ENCODE peak calls at places on chromosomes 13 and 19, in eight cellular contexts. One of them, this sample, is unnamed.

GRCh38 chr13:90717451-90717936 is 630.0 kb upstream of the MIR17HG start:
- DNase-seq in Calu3: no peak
- DNase-seq in ascending aorta: no peak
- DNase-seq in T47D: no peak
- DNase-seq in Right ventricle myocardium superior: no peak
- DNase-seq in tibial nerve: no peak
- DNase-seq in T-helper 9 cell: no peak
- DNase-seq in COR-L47: no peak
- DNase-seq in this sample: no peak

GRCh38 chr13:82993417-82993816 is 888.9 kb downstream of the SLITRK1 start:
- DNase-seq in COR-L47: no peak
- DNase-seq in Calu3: no peak
- DNase-seq in T47D: no peak
- DNase-seq in tibial nerve: no peak
- DNase-seq in T-helper 9 cell: no peak
- DNase-seq in ascending aorta: no peak
- DNase-seq in Right ventricle myocardium superior: no peak
- DNase-seq in this sample: no peak

GRCh38 chr13:32432856-32433255 is 4.9 kb upstream of the N4BP2L1 start:
- DNase-seq in Calu3: no peak
- DNase-seq in T47D: no peak
- DNase-seq in tibial nerve: no peak
- DNase-seq in COR-L47: no peak
- DNase-seq in ascending aorta: no peak
- DNase-seq in Right ventricle myocardium superior: no peak
- DNase-seq in T-helper 9 cell: no peak
- DNase-seq in this sample: no peak

GRCh38 chr19:47003611-47003935 is 16.1 kb upstream of the NPAS1 start:
- DNase-seq in T-helper 9 cell: no peak
- DNase-seq in Right ventricle myocardium superior: no peak
- DNase-seq in T47D: no peak
- DNase-seq in tibial nerve: no peak
- DNase-seq in Calu3: no peak
- DNase-seq in ascending aorta: no peak
- DNase-seq in COR-L47: no peak
- DNase-seq in this sample: no peak

GRCh38 chr19:48711106-48711662 is 8.3 kb downstream of the MAMSTR start:
- DNase-seq in COR-L47: no peak
- DNase-seq in T47D: no peak
- DNase-seq in T-helper 9 cell: no peak
- DNase-seq in ascending aorta: no peak
- DNase-seq in Calu3: no peak
- DNase-seq in Right ventricle myocardium superior: no peak
- DNase-seq in tibial nerve: no peak
- DNase-seq in this sample: no peak

GRCh38 chr19:22976248-22976647 is 26.7 kb downstream of the ZNF728 start:
- DNase-seq in T47D: no peak
- DNase-seq in Calu3: no peak
- DNase-seq in T-helper 9 cell: no peak
- DNase-seq in COR-L47: no peak
- DNase-seq in ascending aorta: no peak
- DNase-seq in Right ventricle myocardium superior: no peak
- DNase-seq in tibial nerve: no peak
- DNase-seq in this sample: no peak

GRCh38 chr13:40874138-40874776 is 84.8 kb downstream of the SLC25A15 start:
- DNase-seq in Calu3: no peak
- DNase-seq in COR-L47: no peak
- DNase-seq in T-helper 9 cell: no peak
- DNase-seq in Right ventricle myocardium superior: no peak
- DNase-seq in tibial nerve: no peak
- DNase-seq in ascending aorta: no peak
- DNase-seq in T47D: no peak
- DNase-seq in this sample: no peak

GRCh38 chr19:18282021-18282787 is 782 bp upstream of the JUND start:
- DNase-seq in COR-L47: peak
- DNase-seq in Calu3: peak
- DNase-seq in T47D: no peak
- DNase-seq in tibial nerve: no peak
- DNase-seq in ascending aorta: no peak
- DNase-seq in T-helper 9 cell: no peak
- DNase-seq in Right ventricle myocardium superior: peak
- DNase-seq in this sample: no peak

GRCh38 chr19:32464279-32464678 is 58.7 kb downstream of the DPY19L3 start:
- DNase-seq in tibial nerve: no peak
- DNase-seq in ascending aorta: no peak
- DNase-seq in T47D: no peak
- DNase-seq in Calu3: no peak
- DNase-seq in Right ventricle myocardium superior: no peak
- DNase-seq in T-helper 9 cell: no peak
- DNase-seq in COR-L47: peak
- DNase-seq in this sample: no peak

GRCh38 chr13:49220856-49221614 is 897 bp downstream of the MLNR start:
- DNase-seq in Calu3: no peak
- DNase-seq in Right ventricle myocardium superior: no peak
- DNase-seq in ascending aorta: no peak
- DNase-seq in COR-L47: no peak
- DNase-seq in tibial nerve: no peak
- DNase-seq in T-helper 9 cell: no peak
- DNase-seq in T47D: no peak
- DNase-seq in this sample: no peak

GRCh38 chr19:28426902-28427232 is 786.1 kb downstream of the UQCRFS1 start:
- DNase-seq in ascending aorta: no peak
- DNase-seq in COR-L47: no peak
- DNase-seq in Right ventricle myocardium superior: no peak
- DNase-seq in T-helper 9 cell: no peak
- DNase-seq in Calu3: no peak
- DNase-seq in tibial nerve: no peak
- DNase-seq in T47D: no peak
- DNase-seq in this sample: no peak

GRCh38 chr13:48772908-48773307 is 119.2 kb downstream of the CYSLTR2 start:
- DNase-seq in Calu3: no peak
- DNase-seq in tibial nerve: no peak
- DNase-seq in COR-L47: no peak
- DNase-seq in T-helper 9 cell: no peak
- DNase-seq in ascending aorta: no peak
- DNase-seq in T47D: no peak
- DNase-seq in Right ventricle myocardium superior: no peak
- DNase-seq in this sample: no peak

GRCh38 chr19:51607077-51607476 is 23.1 kb downstream of the SIGLEC5 start:
- DNase-seq in ascending aorta: no peak
- DNase-seq in Calu3: no peak
- DNase-seq in T47D: no peak
- DNase-seq in tibial nerve: no peak
- DNase-seq in T-helper 9 cell: no peak
- DNase-seq in Right ventricle myocardium superior: no peak
- DNase-seq in COR-L47: no peak
- DNase-seq in this sample: no peak

GRCh38 chr19:40702337-40703012 is 12.0 kb upstream of the NUMBL start:
- DNase-seq in T-helper 9 cell: no peak
- DNase-seq in tibial nerve: no peak
- DNase-seq in COR-L47: no peak
- DNase-seq in ascending aorta: no peak
- DNase-seq in T47D: no peak
- DNase-seq in Right ventricle myocardium superior: peak
- DNase-seq in Calu3: no peak
- DNase-seq in this sample: no peak

GRCh38 chr13:99174533-99175100 is 26.0 kb upstream of the UBAC2 start:
- DNase-seq in T-helper 9 cell: no peak
- DNase-seq in ascending aorta: no peak
- DNase-seq in Right ventricle myocardium superior: no peak
- DNase-seq in tibial nerve: no peak
- DNase-seq in T47D: no peak
- DNase-seq in COR-L47: no peak
- DNase-seq in Calu3: no peak
- DNase-seq in this sample: no peak

GRCh38 chr13:94384217-94384905 is 95.1 kb downstream of the DCT start:
- DNase-seq in Calu3: no peak
- DNase-seq in T47D: no peak
- DNase-seq in ascending aorta: no peak
- DNase-seq in T-helper 9 cell: no peak
- DNase-seq in tibial nerve: no peak
- DNase-seq in COR-L47: no peak
- DNase-seq in Right ventricle myocardium superior: no peak
- DNase-seq in this sample: no peak

GRCh38 chr13:73722120-73722519 is 412.1 kb downstream of the KLF12 start:
- DNase-seq in Calu3: no peak
- DNase-seq in COR-L47: peak
- DNase-seq in T47D: no peak
- DNase-seq in ascending aorta: no peak
- DNase-seq in Right ventricle myocardium superior: no peak
- DNase-seq in T-helper 9 cell: no peak
- DNase-seq in tibial nerve: no peak
- DNase-seq in this sample: no peak

GRCh38 chr13:32894589-32895001 is 121.6 kb upstream of the KL start:
- DNase-seq in COR-L47: no peak
- DNase-seq in Right ventricle myocardium superior: no peak
- DNase-seq in T-helper 9 cell: no peak
- DNase-seq in T47D: no peak
- DNase-seq in ascending aorta: no peak
- DNase-seq in tibial nerve: no peak
- DNase-seq in Calu3: no peak
- DNase-seq in this sample: no peak

GRCh38 chr19:41682437-41682836 is 5.6 kb downstream of the CEACAM7 start:
- DNase-seq in COR-L47: no peak
- DNase-seq in Right ventricle myocardium superior: no peak
- DNase-seq in Calu3: peak
- DNase-seq in T47D: no peak
- DNase-seq in tibial nerve: no peak
- DNase-seq in ascending aorta: no peak
- DNase-seq in T-helper 9 cell: no peak
- DNase-seq in this sample: no peak

GRCh38 chr13:94382960-94383359 is 96.5 kb downstream of the DCT start:
- DNase-seq in Right ventricle myocardium superior: peak
- DNase-seq in T47D: no peak
- DNase-seq in Calu3: no peak
- DNase-seq in ascending aorta: no peak
- DNase-seq in tibial nerve: no peak
- DNase-seq in COR-L47: no peak
- DNase-seq in T-helper 9 cell: no peak
- DNase-seq in this sample: no peak

GRCh38 chr13:30873519-30873918 is 32.6 kb upstream of the MEDAG start:
- DNase-seq in T-helper 9 cell: no peak
- DNase-seq in T47D: no peak
- DNase-seq in Calu3: no peak
- DNase-seq in Right ventricle myocardium superior: no peak
- DNase-seq in COR-L47: no peak
- DNase-seq in ascending aorta: no peak
- DNase-seq in tibial nerve: no peak
- DNase-seq in this sample: no peak

GRCh38 chr13:42883771-42884170 is 102.4 kb downstream of the FAM216B start:
- DNase-seq in COR-L47: peak
- DNase-seq in Calu3: peak
- DNase-seq in T47D: peak
- DNase-seq in tibial nerve: no peak
- DNase-seq in Right ventricle myocardium superior: no peak
- DNase-seq in T-helper 9 cell: no peak
- DNase-seq in ascending aorta: no peak
- DNase-seq in this sample: no peak

GRCh38 chr19:18414504-18415176 is 4.6 kb upstream of the SSBP4 start:
- DNase-seq in ascending aorta: no peak
- DNase-seq in COR-L47: no peak
- DNase-seq in T47D: no peak
- DNase-seq in Calu3: peak
- DNase-seq in tibial nerve: no peak
- DNase-seq in Right ventricle myocardium superior: peak
- DNase-seq in T-helper 9 cell: no peak
- DNase-seq in this sample: no peak

GRCh38 chr19:15587663-15588062 is 27.4 kb upstream of the CYP4F8 start:
- DNase-seq in tibial nerve: no peak
- DNase-seq in ascending aorta: no peak
- DNase-seq in Right ventricle myocardium superior: peak
- DNase-seq in COR-L47: no peak
- DNase-seq in Calu3: no peak
- DNase-seq in T47D: no peak
- DNase-seq in T-helper 9 cell: no peak
- DNase-seq in this sample: no peak

GRCh38 chr13:77048592-77048991 is 21.6 kb upstream of the FBXL3 start:
- DNase-seq in ascending aorta: no peak
- DNase-seq in tibial nerve: no peak
- DNase-seq in T47D: no peak
- DNase-seq in COR-L47: no peak
- DNase-seq in Right ventricle myocardium superior: no peak
- DNase-seq in T-helper 9 cell: no peak
- DNase-seq in Calu3: no peak
- DNase-seq in this sample: no peak

GRCh38 chr19:16096281-16096855 is 15.3 kb upstream of the RAB8A start:
- DNase-seq in COR-L47: no peak
- DNase-seq in ascending aorta: no peak
- DNase-seq in tibial nerve: no peak
- DNase-seq in Right ventricle myocardium superior: no peak
- DNase-seq in Calu3: no peak
- DNase-seq in T47D: no peak
- DNase-seq in T-helper 9 cell: no peak
- DNase-seq in this sample: no peak

GRCh38 chr19:47107953-47108746 is 5.4 kb downstream of the ZC3H4 start:
- DNase-seq in T47D: no peak
- DNase-seq in T-helper 9 cell: no peak
- DNase-seq in Right ventricle myocardium superior: no peak
- DNase-seq in COR-L47: no peak
- DNase-seq in Calu3: no peak
- DNase-seq in tibial nerve: no peak
- DNase-seq in ascending aorta: no peak
- DNase-seq in this sample: no peak

GRCh38 chr19:55939206-55939605 is 7.1 kb upstream of the NLRP13 start:
- DNase-seq in Right ventricle myocardium superior: no peak
- DNase-seq in T-helper 9 cell: no peak
- DNase-seq in tibial nerve: no peak
- DNase-seq in ascending aorta: no peak
- DNase-seq in Calu3: no peak
- DNase-seq in COR-L47: no peak
- DNase-seq in T47D: no peak
- DNase-seq in this sample: no peak

This sample was measured in cortex of kidney.